ENCODE peak calls at places on chromosomes 13 and 19, in seven cellular contexts. T is H9; Q is DMS53; S is amniotic stem cell; B is GM04503; I is activated CD4-positive, alpha-beta T cell treated with anti-CD3 and anti-CD28 coated beads, Interleukin-2, amount 50 U/mL, for 24 hours; M is activated T-helper 2 cell treated with anti-CD3 and anti-CD28 coated beads, Interferon-gamma antibody, Interleukin-2, Interleukin-4, amounts not matched to agents 10 μg/mL and 5 μg/mL and 100 μg/mL, durations not matched to agents 14 hours and 24 hours and 36 hours. Y is an unnamed sample.

GRCh38 chr13:51935326-51936171 is 73.8 kb downstream of the CCDC70 start:
- DNase-seq in S (no peak), Q (peak; percentile 67), B (no peak), T (peak; percentile 62), I (no peak), M (no peak), Y (no peak)

GRCh38 chr13:23790591-23791170 is 98.5 kb downstream of the MIPEP start:
- DNase-seq in M (no peak), I (no peak), S (no peak), B (peak; percentile 99), Q (no peak), T (no peak), Y (no peak)

GRCh38 chr13:103772576-103772975 is 706.4 kb upstream of the SLC10A2 start:
- DNase-seq in Q (peak; percentile 40), S (no peak), B (no peak), M (no peak), I (no peak), T (no peak), Y (no peak)

GRCh38 chr13:50594276-50594970 is 249.1 kb downstream of the DLEU7 start:
- DNase-seq in Q (no peak), M (peak; percentile 22), S (no peak), B (no peak), I (no peak), T (peak; percentile 51), Y (no peak)

GRCh38 chr13:46648166-46648607 is 95.2 kb downstream of the LRCH1 start:
- DNase-seq in T (no peak), I (no peak), B (no peak), M (no peak), S (no peak), Q (peak; percentile 90), Y (no peak)

GRCh38 chr19:38452430-38453366 is 19.2 kb downstream of the RYR1 start:
- DNase-seq in T (peak; percentile 99), I (no peak), S (no peak), Q (peak; percentile 45), M (no peak), B (no peak), Y (no peak)

GRCh38 chr19:18633321-18633720 is 3.5 kb upstream of the KLHL26 start:
- DNase-seq in B (no peak), Q (peak; percentile 96), S (no peak), I (no peak), T (no peak), M (no peak), Y (no peak)

GRCh38 chr19:10960314-10961072 is at the start of gene SMARCA4:
- DNase-seq in I (peak; percentile 97), T (peak; percentile 95), Q (peak; percentile 97), M (peak; percentile 97), B (peak; percentile 65), S (peak; percentile 87), Y (peak; percentile 99)

GRCh38 chr13:107339209-107339608 is 771.3 kb upstream of the ARGLU1 start:
- DNase-seq in M (no peak), S (no peak), I (no peak), T (no peak), B (no peak), Q (no peak), Y (no peak)

GRCh38 chr13:70249332-70250064 is 141.2 kb upstream of the KLHL1 start:
- DNase-seq in B (no peak), T (peak; percentile 35), M (no peak), Q (peak; percentile 89), S (no peak), I (no peak), Y (no peak)

GRCh38 chr13:110702089-110702488 is 3.8 kb downstream of the CARS2 start:
- DNase-seq in B (no peak), I (no peak), M (no peak), T (no peak), Q (no peak), S (no peak), Y (no peak)

GRCh38 chr13:30355405-30355741 is 48.0 kb upstream of the KATNAL1 start:
- DNase-seq in S (no peak), Q (no peak), T (peak; percentile 47), I (no peak), B (no peak), M (no peak), Y (no peak)

GRCh38 chr19:44476559-44477408 is 23.5 kb downstream of the ZNF180 start:
- DNase-seq in B (no peak), M (no peak), Q (peak; percentile 83), T (no peak), S (no peak), I (no peak), Y (peak; percentile 7)

GRCh38 chr19:11982526-11982925 is 17.7 kb downstream of the ZNF763 start:
- DNase-seq in T (no peak), I (no peak), Q (peak; percentile 24), S (no peak), M (no peak), B (no peak), Y (no peak)

GRCh38 chr13:51237887-51238286 is 15.7 kb downstream of the FAM124A start:
- DNase-seq in Q (no peak), S (no peak), T (peak; percentile 10), I (no peak), M (no peak), B (no peak), Y (no peak)

GRCh38 chr19:8017808-8018207 is 12.4 kb upstream of the ELAVL1 start:
- DNase-seq in S (no peak), M (peak; percentile 36), B (no peak), T (no peak), I (no peak), Q (peak; percentile 58), Y (peak; percentile 31)

GRCh38 chr19:32266453-32266852 is 79.0 kb upstream of the ZNF507 start:
- DNase-seq in I (no peak), S (no peak), T (no peak), Q (no peak), M (no peak), B (no peak), Y (no peak)

GRCh38 chr13:35891973-35892441 is 239.2 kb downstream of the DCLK1 start:
- DNase-seq in S (no peak), I (no peak), M (no peak), T (no peak), Q (no peak), B (no peak), Y (no peak)

GRCh38 chr13:67076378-67076777 is 153.8 kb downstream of the PCDH9 start:
- DNase-seq in Q (no peak), S (no peak), B (no peak), T (no peak), M (no peak), I (no peak), Y (no peak)

GRCh38 chr13:90299238-90299637 is 1048.2 kb upstream of the MIR17HG start:
- DNase-seq in S (no peak), Q (no peak), M (no peak), B (no peak), I (no peak), T (no peak), Y (no peak)

GRCh38 chr19:18616023-18616422 is 3.4 kb downstream of the TMEM59L start:
- DNase-seq in I (no peak), B (no peak), M (no peak), T (no peak), S (no peak), Q (no peak), Y (no peak)

GRCh38 chr13:73000027-73000674 is 58.7 kb upstream of the KLF5 start:
- DNase-seq in I (no peak), S (peak; percentile 9), M (no peak), Q (peak; percentile 12), B (no peak), T (no peak), Y (no peak)

Y was measured in central memory CD4-positive, alpha-beta T cell.